ENCODE peak calls at places on chromosomes 4 and X, in four cellular contexts. U is heart left ventricle, V is tibial nerve, M is spleen. S is an unnamed sample.

GRCh38 chr4:76307670-76308014 is 1.1 kb downstream of the STBD1 start:
- DNase-seq in V (no peak), U (peak), M (no peak), S (no peak)

GRCh38 chr4:42627887-42628646 is 28.8 kb downstream of the ATP8A1 start:
- DNase-seq in U (peak), V (peak), M (peak), S (no peak)

GRCh38 chr4:102324725-102325124 is 20.6 kb downstream of the SLC39A8 start:
- DNase-seq in M (no peak), V (no peak), U (no peak), S (no peak)

GRCh38 chr4:184287697-184288255 is 70.1 kb upstream of the ENPP6 start:
- DNase-seq in V (no peak), U (no peak), M (no peak), S (peak)

GRCh38 chr4:46844325-46844917 is 64.6 kb downstream of the COX7B2 start:
- DNase-seq in V (no peak), M (no peak), U (peak), S (peak)

GRCh38 chr4:56908206-56909082 is 744 bp downstream of the REST start:
- DNase-seq in U (peak), M (peak), V (peak), S (peak)

GRCh38 chr4:145840162-145840768 is 98.4 kb downstream of the ZNF827 start:
- DNase-seq in U (no peak), M (no peak), V (no peak), S (peak)

GRCh38 chr4:40199179-40199670 is 2.4 kb downstream of the RHOH start:
- DNase-seq in V (no peak), U (no peak), M (no peak), S (no peak)

GRCh38 chr4:112747035-112747434 is 110.1 kb downstream of the LARP7 start:
- DNase-seq in V (no peak), M (no peak), U (no peak), S (no peak)

GRCh38 chr4:119026662-119027444 is 108.8 kb upstream of the MYOZ2 start:
- DNase-seq in M (no peak), V (no peak), U (peak), S (no peak)

GRCh38 chr4:145546556-145546955 is 64.9 kb downstream of the SMAD1 start:
- DNase-seq in M (no peak), U (no peak), V (no peak), S (no peak)

GRCh38 chr4:140103676-140104075 is 50.3 kb downstream of the MAML3 start:
- DNase-seq in M (no peak), V (no peak), U (no peak), S (no peak)

GRCh38 chr4:41120297-41121217 is 93.8 kb downstream of the APBB2 start:
- DNase-seq in M (no peak), U (no peak), V (peak), S (no peak)

GRCh38 chr4:156933633-156934258 is 37.9 kb downstream of the PDGFC start:
- DNase-seq in U (no peak), V (no peak), M (no peak), S (no peak)

GRCh38 chr4:146371812-146372211 is 149.9 kb downstream of the SLC10A7 start:
- DNase-seq in M (no peak), V (no peak), U (no peak), S (no peak)

GRCh38 chrX:49919617-49920016 is 2.8 kb upstream of the CLCN5 start:
- DNase-seq in U (peak), M (no peak), V (peak), S (no peak)

GRCh38 chr4:33189169-33189568 is 2469.0 kb downstream of the PCDH7 start:
- DNase-seq in U (no peak), M (no peak), V (no peak), S (no peak)

GRCh38 chr4:46274717-46275116 is 115.2 kb downstream of the GABRA2 start:
- DNase-seq in U (no peak), M (no peak), V (no peak), S (no peak)

GRCh38 chr4:124212835-124213640 is 499.5 kb downstream of the ANKRD50 start:
- DNase-seq in V (no peak), M (no peak), U (peak), S (no peak)

GRCh38 chrX:47843363-47843762 is 6.7 kb downstream of the ZNF81 start:
- DNase-seq in V (no peak), M (no peak), U (no peak), S (no peak)

GRCh38 chr4:15691346-15692140 is 9.9 kb downstream of the FAM200B start:
- DNase-seq in M (no peak), V (no peak), U (no peak), S (no peak)

GRCh38 chr4:102778720-102779119 is 18.0 kb upstream of the MANBA start:
- DNase-seq in M (no peak), V (no peak), U (no peak), S (peak)

GRCh38 chr4:92359481-92359880 is 55.7 kb downstream of the GRID2 start:
- DNase-seq in U (no peak), V (no peak), M (no peak), S (no peak)
- H3K27ac ChIP-seq in U (no peak), V (no peak), M (no peak), S (no peak)

GRCh38 chrX:41442824-41443560 is 4.2 kb upstream of the NYX start:
- DNase-seq in M (peak), V (no peak), U (no peak), S (no peak)
- H3K27ac ChIP-seq in M (peak), V (peak), U (peak), S (peak)

GRCh38 chr4:108425988-108426387 is 194.4 kb upstream of the RPL34 start:
- DNase-seq in U (no peak), M (no peak), V (no peak), S (no peak)
- H3K27ac ChIP-seq in U (no peak), M (no peak), V (peak), S (no peak)

GRCh38 chr4:153943738-153944415 is 155.0 kb upstream of the SFRP2 start:
- DNase-seq in U (no peak), M (no peak), V (no peak), S (no peak)
- H3K27ac ChIP-seq in U (no peak), M (no peak), V (no peak), S (no peak)

GRCh38 chr4:107997794-107998193 is 8.1 kb downstream of the HADH start:
- DNase-seq in U (no peak), M (no peak), V (no peak), S (no peak)

GRCh38 chr4:108001540-108001939 is 11.9 kb downstream of the HADH start:
- DNase-seq in U (no peak), V (no peak), M (no peak), S (no peak)

GRCh38 chr4:108003964-108004630 is 14.4 kb downstream of the HADH start:
- DNase-seq in M (no peak), V (no peak), U (no peak), S (no peak)

GRCh38 chr4:107997001-107997788 is 7.5 kb downstream of the HADH start:
- DNase-seq in V (no peak), M (no peak), U (peak), S (no peak)

DNA sequence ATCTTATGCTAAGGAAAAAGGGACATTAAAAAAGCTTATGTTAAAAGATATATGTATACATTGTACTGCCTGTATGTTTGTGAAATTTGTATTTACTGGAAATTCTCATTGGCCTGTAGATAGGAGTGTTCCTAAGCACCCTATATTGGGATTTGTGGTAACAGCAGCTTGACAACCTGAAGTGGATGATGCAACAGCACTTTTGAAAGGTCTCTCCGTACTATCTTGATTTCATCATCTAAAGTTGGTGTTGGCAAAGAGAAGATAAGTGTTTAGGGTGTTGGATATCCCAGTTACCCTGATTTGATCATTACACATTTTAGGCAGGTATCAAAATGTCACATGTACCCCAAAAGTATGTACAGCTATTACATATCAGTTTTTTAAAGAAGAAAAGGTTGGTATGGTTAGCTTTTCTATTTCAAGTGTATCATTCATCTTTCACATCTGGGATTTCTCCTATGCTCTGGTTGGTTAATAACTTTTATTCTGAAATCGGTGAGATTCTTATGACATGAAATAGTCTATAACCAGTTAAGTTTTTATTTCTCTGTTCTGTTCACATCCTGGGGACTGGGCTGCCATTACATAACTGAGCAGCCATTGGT is 10.3 kb downstream of the HADH start:
- DNase-seq in M (no peak), V (no peak), U (no peak), S (no peak)
- H3K27ac ChIP-seq in M (no peak), V (no peak), U (peak), S (no peak)

S was measured in small intestine.